ENCODE peak calls at places on chromosomes 5 and 9, in six cellular contexts. G, T, E, S, B and Z are unnamed samples.

GRCh38 chr5:154166901-154167791 is 23.4 kb upstream of the GALNT10 start:
- DNase-seq in B (no peak), T (no peak), E (no peak), S (no peak), G (no peak), Z (no peak)

GRCh38 chr9:69674741-69675438 is 2.7 kb upstream of the APBA1 start:
- DNase-seq in G (peak; percentile 65), B (no peak), T (no peak), S (no peak), E (peak; percentile 94), Z (peak; percentile 47)

GRCh38 chr9:136054798-136055714 is 40.0 kb downstream of the NACC2 start:
- DNase-seq in E (no peak), T (no peak), G (no peak), S (no peak), B (no peak), Z (no peak)

GRCh38 chr5:176866913-176867312 is 32.2 kb downstream of the HK3 start:
- DNase-seq in T (no peak), B (no peak), E (no peak), G (no peak), S (no peak), Z (no peak)

GRCh38 chr9:129081388-129081889 is 528 bp downstream of the DOLPP1 start:
- DNase-seq in E (no peak), S (peak; percentile 46), B (no peak), T (no peak), G (no peak), Z (no peak)

GRCh38 chr9:125428060-125428481 is 166.4 kb downstream of the GAPVD1 start:
- DNase-seq in S (no peak), B (peak; percentile 36), G (no peak), T (peak; percentile 41), E (no peak), Z (no peak)

GRCh38 chr5:36756089-36756488 is 120.5 kb upstream of the NIPBL start:
- DNase-seq in E (no peak), T (no peak), B (no peak), S (no peak), G (no peak), Z (no peak)

GRCh38 chr5:117587111-117587510 is 1012.5 kb upstream of the SEMA6A start:
- DNase-seq in B (no peak), T (no peak), G (no peak), E (no peak), S (no peak), Z (no peak)

GRCh38 chr9:130728721-130729120 is 35.1 kb downstream of the EXOSC2 start:
- DNase-seq in E (peak; percentile 80), S (no peak), G (no peak), B (no peak), T (no peak), Z (peak; percentile 88)

GRCh38 chr5:14851597-14851996 is 20.0 kb downstream of the ANKH start:
- DNase-seq in T (no peak), G (no peak), E (no peak), B (no peak), S (no peak), Z (no peak)

GRCh38 chr5:55276771-55277170 is 30.7 kb downstream of the DHX29 start:
- DNase-seq in G (peak; percentile 22), S (no peak), T (no peak), E (peak; percentile 72), B (no peak), Z (peak; percentile 41)

GRCh38 chr5:54823006-54823405 is 162.4 kb downstream of the ESM1 start:
- DNase-seq in B (no peak), T (no peak), G (no peak), S (no peak), E (no peak), Z (no peak)

GRCh38 chr9:110583237-110583636 is 3.7 kb upstream of the SVEP1 start:
- DNase-seq in B (no peak), T (no peak), E (peak; percentile 71), S (no peak), G (peak; percentile 51), Z (no peak)

GRCh38 chr9:90095682-90096081 is 490.9 kb downstream of the GADD45G start:
- DNase-seq in T (no peak), S (no peak), G (no peak), B (no peak), E (no peak), Z (no peak)

GRCh38 chr9:110351009-110351467 is 13.4 kb upstream of the TXNDC8 start:
- DNase-seq in S (no peak), E (peak; percentile 80), B (no peak), T (no peak), G (peak; percentile 65), Z (peak; percentile 85)

GRCh38 chr5:142568996-142569335 is 116.9 kb downstream of the FGF1 start:
- DNase-seq in B (no peak), E (no peak), G (no peak), T (no peak), S (no peak), Z (no peak)

GRCh38 chr9:109020581-109020980 is 7.3 kb upstream of the CTNNAL1 start:
- DNase-seq in T (no peak), B (no peak), S (no peak), E (no peak), G (no peak), Z (no peak)

GRCh38 chr9:6811436-6811835 is 53.7 kb downstream of the KDM4C start:
- DNase-seq in G (no peak), B (no peak), S (no peak), E (no peak), T (no peak), Z (no peak)

GRCh38 chr5:181052526-181052927 is 12.5 kb downstream of the BTNL9 start:
- DNase-seq in S (no peak), G (no peak), B (no peak), T (no peak), E (no peak), Z (no peak)

GRCh38 chr5:154652746-154653417 is 102.3 kb upstream of the LARP1 start:
- DNase-seq in B (no peak), E (no peak), G (no peak), S (no peak), T (peak; percentile 15), Z (no peak)

GRCh38 chr9:38423939-38424843 is at the start of gene IGFBPL1:
- DNase-seq in T (no peak), E (no peak), G (no peak), B (no peak), S (no peak), Z (peak; percentile 65)

GRCh38 chr9:35864695-35865255 is 5.4 kb downstream of the OR13J1 start:
- DNase-seq in T (no peak), G (no peak), E (no peak), B (no peak), S (no peak), Z (no peak)

GRCh38 chr5:59790399-59791130 is 103.0 kb downstream of the PDE4D start:
- DNase-seq in E (no peak), G (no peak), S (no peak), B (no peak), T (no peak), Z (no peak)

GRCh38 chr5:140108093-140109049 is 5.5 kb upstream of the PURA start:
- DNase-seq in S (no peak), B (peak; percentile 41), G (no peak), E (no peak), T (peak; percentile 80), Z (peak; percentile 53)

GRCh38 chr5:119398713-119399492 is 43.1 kb downstream of the TNFAIP8 start:
- DNase-seq in T (peak; percentile 87), S (peak; percentile 44), G (no peak), E (no peak), B (peak; percentile 68), Z (no peak)

GRCh38 chr5:28027851-28028250 is 989.5 kb upstream of the CDH9 start:
- DNase-seq in E (no peak), B (no peak), T (no peak), G (no peak), S (no peak), Z (no peak)
- TF ChIP-seq CTCF in E (no peak), B (no peak), T (no peak), G (no peak), S (no peak), Z (no peak)

GRCh38 chr9:121308765-121309164 is 40.8 kb downstream of the GSN start:
- DNase-seq in G (no peak), E (no peak), S (no peak), B (no peak), T (no peak), Z (no peak)

GRCh38 chr9:121305269-121305994 is 37.5 kb downstream of the GSN start:
- DNase-seq in E (no peak), B (peak; percentile 44), G (no peak), S (no peak), T (peak; percentile 87), Z (no peak)

GRCh38 chr9:121309833-121310425 is 42.0 kb downstream of the GSN start:
- DNase-seq in B (no peak), T (no peak), G (no peak), S (no peak), E (no peak), Z (no peak)

GRCh38 chr9:121309171-121309570 is 41.2 kb downstream of the GSN start:
- DNase-seq in E (no peak), B (no peak), G (no peak), T (no peak), S (no peak), Z (no peak)

DNA sequence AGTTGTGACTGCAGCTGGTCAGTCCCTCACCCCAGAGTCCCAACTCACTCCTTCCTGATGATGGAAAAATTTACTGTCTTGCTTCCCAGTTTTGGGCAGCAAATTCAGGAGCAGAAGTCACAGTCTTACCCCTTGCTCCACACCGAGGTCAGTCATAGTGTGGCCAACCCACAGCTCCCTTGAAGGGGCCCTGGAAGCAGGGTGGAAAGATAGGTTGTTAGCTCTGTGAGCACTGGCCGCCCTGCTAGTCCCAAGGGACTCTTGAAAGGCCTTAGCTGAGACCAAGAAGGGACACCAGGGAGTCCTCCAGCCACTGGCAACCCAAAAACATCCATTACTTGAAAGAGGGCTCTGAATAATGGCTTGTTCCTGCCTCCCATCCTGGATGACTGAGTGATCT is 40.0 kb downstream of the GSN start:
- DNase-seq in G (no peak), B (no peak), E (no peak), S (no peak), T (no peak), Z (no peak)
- H3K27ac ChIP-seq in G (no peak overlapping the region), B (no peak overlapping the region), E (no peak overlapping the region), S (no peak overlapping the region), T (no peak overlapping the region), Z (peak overlapping the region; percentile 0)

GRCh38 chr5:115818821-115819220 is 2.4 kb upstream of the CDO1 start:
- DNase-seq in B (no peak), G (no peak), E (no peak), S (no peak), T (no peak), Z (no peak)
- TF ChIP-seq CTCF in B (no peak), G (no peak), E (no peak), S (no peak), T (no peak), Z (no peak)

DNA sequence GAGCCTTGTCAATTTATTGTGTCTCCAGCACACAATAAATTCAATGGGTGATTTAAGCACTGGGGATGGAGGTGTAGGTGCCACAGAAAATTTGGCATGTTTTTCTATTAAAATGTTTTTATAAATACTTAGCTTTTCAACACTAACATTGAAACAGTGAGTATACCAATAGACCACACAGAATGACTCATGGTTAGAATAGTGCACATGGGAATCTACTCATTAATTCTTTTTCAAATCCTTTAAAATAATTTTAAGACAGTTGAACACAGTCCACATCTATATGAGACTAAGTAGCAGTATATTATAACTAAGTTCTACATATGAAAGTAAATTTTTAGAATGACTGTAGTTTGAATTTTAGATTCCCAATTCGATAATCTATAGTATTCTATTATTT is 67.1 kb downstream of the LNPEP start:
- DNase-seq in G (no peak), T (no peak), S (no peak), E (peak; percentile 34), B (no peak), Z (no peak)
- H3K27ac ChIP-seq in G (no peak overlapping the region), T (no peak overlapping the region), S (no peak overlapping the region), E (no peak overlapping the region), B (no peak overlapping the region), Z (no peak overlapping the region)

GRCh38 chr5:172044631-172045314 is 38.3 kb upstream of the FBXW11 start:
- DNase-seq in G (no peak), E (no peak), S (no peak), B (no peak), T (no peak), Z (no peak)
- TF ChIP-seq CTCF in G (no peak), E (no peak), S (no peak), B (no peak), T (no peak), Z (no peak)